ENCODE peak calls at places on chromosomes 7 and 10, in ten cellular contexts. C is NT2/D1; L is heart right ventricle; T is colonic mucosa; A is effector memory CD4-positive, alpha-beta T cell; R is SJSA1; M is neuronal stem cell; G is heart left ventricle; H is Panc1; W is adrenal gland. Y is an unnamed sample.

GRCh38 chr7:131605280-131605878 is 49.0 kb upstream of the PODXL start:
- DNase-seq in C (peak; percentile 98), L (no peak), T (no peak), A (no peak), R (no peak), M (peak; percentile 81), G (no peak), H (no peak), W (no peak), Y (no peak)

GRCh38 chr7:33107136-33108066 is 1.8 kb downstream of the RP9 start:
- DNase-seq in C (peak; percentile 56), L (peak; percentile 23), T (peak; percentile 45), A (no peak), R (no peak), M (peak; percentile 38), G (no peak), H (no peak), W (no peak), Y (peak; percentile 35)

GRCh38 chr7:17339139-17339538 is 40.7 kb downstream of the AHR start:
- DNase-seq in C (no peak), L (no peak), T (no peak), A (no peak), R (no peak), M (no peak), G (no peak), H (no peak), W (no peak), Y (no peak)

GRCh38 chr10:93542358-93542791 is 24.1 kb upstream of the FFAR4 start:
- DNase-seq in C (no peak), L (peak; percentile 76), T (peak; percentile 86), A (no peak), R (no peak), M (no peak), G (peak; percentile 72), H (no peak), W (peak; percentile 58), Y (peak; percentile 94)

GRCh38 chr7:146655928-146656797 is 539.6 kb downstream of the CNTNAP2 start:
- DNase-seq in C (no peak), L (no peak), T (no peak), A (no peak), R (no peak), M (no peak), G (no peak), H (no peak), W (no peak), Y (peak; percentile 5)

GRCh38 chr7:100567751-100568175 is 5.9 kb downstream of the SAP25 start:
- DNase-seq in C (no peak), L (no peak), T (no peak), A (no peak), R (no peak), M (no peak), G (no peak), H (no peak), W (peak; percentile 82), Y (no peak)

GRCh38 chr7:44979481-44980392 is 922 bp upstream of the MYO1G start:
- DNase-seq in C (no peak), L (no peak), T (no peak), A (no peak), R (no peak), M (no peak), G (no peak), H (no peak), W (no peak), Y (no peak)

GRCh38 chr10:49759787-49760551 is 2.2 kb downstream of the OGDHL start:
- DNase-seq in C (no peak), L (no peak), T (no peak), A (no peak), R (no peak), M (no peak), G (no peak), H (no peak), W (peak; percentile 49), Y (no peak)

GRCh38 chr10:47047577-47048532 is 136.6 kb downstream of the PTPN20 start:
- DNase-seq in C (peak; percentile 38), L (peak; percentile 70), T (peak; percentile 81), A (peak; percentile 25), R (peak; percentile 77), M (peak; percentile 72), G (peak; percentile 75), H (peak; percentile 38), W (peak; percentile 89), Y (peak; percentile 61)

GRCh38 chr7:29794959-29795629 is 11.2 kb upstream of the WIPF3 start:
- DNase-seq in C (no peak), L (no peak), T (no peak), A (no peak), R (no peak), M (no peak), G (no peak), H (no peak), W (no peak), Y (no peak)

GRCh38 chr7:33201821-33202220 is 72.5 kb downstream of the BBS9 start:
- DNase-seq in C (no peak), L (no peak), T (no peak), A (no peak), R (no peak), M (no peak), G (no peak), H (no peak), W (no peak), Y (no peak)

GRCh38 chr10:98331888-98332287 is 63.9 kb upstream of the LOXL4 start:
- DNase-seq in C (peak; percentile 20), L (no peak), T (no peak), A (no peak), R (no peak), M (no peak), G (no peak), H (no peak), W (no peak), Y (no peak)

GRCh38 chr10:1362589-1363465 is 306.6 kb downstream of the WDR37 start:
- DNase-seq in C (no peak), L (no peak), T (no peak), A (no peak), R (peak; percentile 42), M (no peak), G (no peak), H (no peak), W (no peak), Y (no peak)

GRCh38 chr10:71684356-71685173 is 35.0 kb downstream of the C10orf105 start:
- DNase-seq in C (no peak), L (peak; percentile 38), T (peak; percentile 48), A (no peak), R (no peak), M (no peak), G (peak; percentile 34), H (no peak), W (no peak), Y (peak; percentile 71)

GRCh38 chr7:155490697-155491628 is 33.0 kb downstream of the EN2 start:
- DNase-seq in C (no peak), L (peak; percentile 54), T (peak; percentile 68), A (no peak), R (no peak), M (no peak), G (peak; percentile 65), H (no peak), W (peak; percentile 64), Y (peak; percentile 38)

GRCh38 chr7:121182281-121182680 is 146.5 kb upstream of the WNT16 start:
- DNase-seq in C (no peak), L (no peak), T (no peak), A (no peak), R (no peak), M (no peak), G (no peak), H (no peak), W (no peak), Y (no peak)

GRCh38 chr10:127092916-127093315 is 103.5 kb downstream of the INSYN2A start:
- DNase-seq in C (no peak), L (no peak), T (no peak), A (no peak), R (no peak), M (no peak), G (no peak), H (no peak), W (no peak), Y (no peak)

GRCh38 chr7:87287738-87288341 is 57.6 kb upstream of the CROT start:
- DNase-seq in C (no peak), L (no peak), T (no peak), A (no peak), R (no peak), M (no peak), G (no peak), H (no peak), W (no peak), Y (no peak)

GRCh38 chr7:39709768-39710291 is 86.5 kb downstream of the RALA start:
- DNase-seq in C (no peak), L (peak; percentile 54), T (no peak), A (no peak), R (no peak), M (no peak), G (peak; percentile 54), H (no peak), W (peak; percentile 66), Y (no peak)

GRCh38 chr7:111528331-111528730 is 34.0 kb downstream of the IMMP2L start:
- DNase-seq in C (no peak), L (no peak), T (no peak), A (no peak), R (no peak), M (no peak), G (no peak), H (no peak), W (no peak), Y (no peak)
- H3K4me1 ChIP-seq in C (no peaks in the 10 kb centered on the region), L (peaks cover 14% of the 10 kb centered on the region), T (no peaks in the 10 kb centered on the region), A (no peaks in the 10 kb centered on the region), R (no peaks in the 10 kb centered on the region), M (no peaks in the 10 kb centered on the region), G (peaks cover 18% of the 10 kb centered on the region), H (no peaks in the 10 kb centered on the region), W (no peaks in the 10 kb centered on the region), Y (no peaks in the 10 kb centered on the region)

GRCh38 chr7:12690041-12690878 is 2.8 kb downstream of the ARL4A start:
- DNase-seq in C (no peak), L (no peak), T (no peak), A (no peak), R (no peak), M (no peak), G (no peak), H (no peak), W (no peak), Y (no peak)
- H3K4me3 ChIP-seq in C (peak overlapping the region; percentile 33), L (peak overlapping the region; percentile 92), T (peak overlapping the region; percentile 29), A (no peak overlapping the region), R (no peak overlapping the region), M (no peak overlapping the region), G (peak overlapping the region; percentile 67), H (no peak overlapping the region), W (no peak overlapping the region), Y (peak overlapping the region; percentile 45)

GRCh38 chr10:86048571-86048970 is 318.0 kb downstream of the GRID1 start:
- DNase-seq in C (no peak), L (no peak), T (no peak), A (no peak), R (no peak), M (no peak), G (no peak), H (no peak), W (no peak), Y (no peak)
- H3K27me3 ChIP-seq in C (no peaks in the 10 kb centered on the region), L (no peaks in the 10 kb centered on the region), T (no peaks in the 10 kb centered on the region), A (no peaks in the 10 kb centered on the region), R (no peaks in the 10 kb centered on the region), M (no peaks in the 10 kb centered on the region), G (no peaks in the 10 kb centered on the region), H (no peaks in the 10 kb centered on the region), W (no peaks in the 10 kb centered on the region), Y (no peaks in the 10 kb centered on the region)

DNA sequence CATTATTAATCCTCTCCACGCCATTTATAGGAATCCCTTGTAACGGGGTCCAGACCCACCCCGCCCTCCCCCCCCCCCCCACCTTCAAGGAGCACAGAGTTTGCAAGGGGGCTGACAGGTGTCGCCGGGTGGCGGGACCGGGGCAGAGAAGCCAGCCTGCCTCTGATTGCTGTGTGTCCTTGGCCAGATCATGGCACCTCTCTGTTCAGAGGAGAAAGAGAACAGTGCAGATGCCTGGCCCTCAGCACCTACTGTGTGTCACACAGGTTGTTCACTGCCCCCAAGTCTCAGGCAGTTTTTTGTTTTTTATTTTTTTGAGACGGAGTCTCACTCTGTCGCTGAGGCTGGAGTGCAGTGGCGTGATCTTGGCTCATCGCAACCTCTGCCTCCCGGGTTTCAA is 5.4 kb upstream of the MICALL2 start:
- DNase-seq in C (no peak), L (no peak), T (no peak), A (no peak), R (no peak), M (no peak), G (no peak), H (no peak), W (no peak), Y (no peak)
- H3K4me1 ChIP-seq in C (peaks cover 41% of the 10 kb centered on the region), L (peaks cover 34% of the 10 kb centered on the region), T (peaks cover 33% of the 10 kb centered on the region), A (peaks cover 5% of the 10 kb centered on the region), R (peaks cover 13% of the 10 kb centered on the region), M (peaks cover 15% of the 10 kb centered on the region), G (peaks cover 28% of the 10 kb centered on the region), H (peaks cover 42% of the 10 kb centered on the region), W (peaks cover 31% of the 10 kb centered on the region), Y (no peaks in the 10 kb centered on the region)